ENCODE peak calls at places on chromosomes 5 and 9, in seven cellular contexts. Z, P, T, X, H, M and L are unnamed samples.

GRCh38 chr9:109483771-109484442 is 14.2 kb downstream of the PTPN3 start:
- DNase-seq in Z (no peak), X (no peak), T (no peak), M (no peak), P (no peak), H (no peak), L (no peak)

GRCh38 chr5:140239939-140240700 is 62.8 kb downstream of the PFDN1 start:
- DNase-seq in X (no peak), H (peak), P (peak), T (peak), Z (no peak), M (peak), L (peak)

GRCh38 chr9:28600226-28600625 is 1026.9 kb upstream of the C9orf72 start:
- DNase-seq in H (no peak), P (no peak), X (no peak), T (no peak), M (no peak), Z (no peak), L (no peak)

GRCh38 chr5:171863928-171864327 is 78.3 kb downstream of the SMIM23 start:
- DNase-seq in X (no peak), H (peak), M (no peak), T (no peak), Z (peak), P (peak), L (no peak)

GRCh38 chr9:92747459-92748232 is 17.0 kb downstream of the BICD2 start:
- DNase-seq in M (no peak), Z (no peak), P (no peak), X (no peak), T (no peak), H (peak), L (no peak)

GRCh38 chr5:53642006-53642405 is 81.6 kb downstream of the NDUFS4 start:
- DNase-seq in X (no peak), H (peak), M (no peak), Z (no peak), P (no peak), T (no peak), L (no peak)

GRCh38 chr5:54329731-54330709 is 19.6 kb upstream of the ARL15 start:
- DNase-seq in X (peak), H (peak), Z (peak), M (no peak), T (no peak), P (peak), L (no peak)

GRCh38 chr5:141040763-141041426 is 10.3 kb upstream of the PCDHB1 start:
- DNase-seq in T (peak), X (peak), M (peak), P (peak), Z (no peak), H (peak), L (peak)

GRCh38 chr9:83699615-83700014 is 8.1 kb downstream of the UBQLN1 start:
- DNase-seq in X (no peak), H (no peak), P (no peak), T (no peak), M (no peak), Z (no peak), L (no peak)

GRCh38 chr9:136220017-136220729 is 15.2 kb upstream of the LHX3 start:
- DNase-seq in X (no peak), T (peak), Z (no peak), P (no peak), M (no peak), H (peak), L (no peak)

GRCh38 chr9:114731701-114732100 is 49.7 kb upstream of the TEX48 start:
- DNase-seq in T (no peak), X (no peak), H (no peak), M (no peak), Z (no peak), P (no peak), L (no peak)

GRCh38 chr5:139492700-139493192 is 10.2 kb upstream of the STING1 start:
- DNase-seq in Z (no peak), T (no peak), M (no peak), P (no peak), X (no peak), H (peak), L (no peak)

GRCh38 chr9:109378316-109378715 is 57.5 kb upstream of the EPB41L4B start:
- DNase-seq in P (no peak), H (no peak), Z (no peak), T (no peak), M (no peak), X (no peak), L (no peak)

GRCh38 chr9:133803028-133803585 is 65.0 kb upstream of the SARDH start:
- DNase-seq in H (no peak), M (no peak), Z (no peak), P (no peak), T (no peak), X (no peak), L (no peak)

GRCh38 chr5:130871346-130872086 is 293.5 kb downstream of the HINT1 start:
- DNase-seq in P (peak), H (peak), T (peak), Z (no peak), X (no peak), M (peak), L (no peak)

GRCh38 chr5:77292026-77292757 is 81.7 kb downstream of the PDE8B start:
- DNase-seq in P (no peak), T (no peak), H (peak), X (no peak), M (no peak), Z (no peak), L (no peak)

GRCh38 chr9:79989079-79989478 is 417.3 kb downstream of the TLE4 start:
- DNase-seq in H (no peak), P (no peak), T (no peak), Z (no peak), X (no peak), M (no peak), L (peak)

GRCh38 chr5:127885176-127885575 is 182.0 kb downstream of the CCDC192 start:
- DNase-seq in Z (no peak), M (no peak), P (no peak), H (no peak), T (no peak), X (peak), L (no peak)

GRCh38 chr5:76801803-76802195 is 17.0 kb upstream of the F2RL1 start:
- DNase-seq in H (no peak), Z (no peak), T (no peak), X (no peak), P (no peak), M (no peak), L (no peak)

GRCh38 chr5:66186108-66186507 is 42.0 kb downstream of the SREK1 start:
- DNase-seq in H (no peak), T (no peak), Z (no peak), M (no peak), X (no peak), P (no peak), L (no peak)

GRCh38 chr9:120913673-120914266 is 12.8 kb downstream of the TRAF1 start:
- DNase-seq in M (no peak), P (no peak), Z (no peak), T (peak), H (no peak), X (no peak), L (no peak)

GRCh38 chr9:134643306-134643705 is 1.7 kb downstream of the COL5A1 start:
- DNase-seq in M (no peak), H (peak), T (no peak), X (no peak), Z (no peak), P (no peak), L (no peak)

GRCh38 chr9:122498883-122499288 is 11.7 kb upstream of the OR1J2 start:
- DNase-seq in Z (peak), H (peak), T (no peak), P (peak), M (no peak), X (peak), L (no peak)

GRCh38 chr5:106412606-106413005 is 1258.1 kb downstream of the EFNA5 start:
- DNase-seq in X (no peak), T (no peak), M (no peak), Z (no peak), H (no peak), P (no peak), L (no peak)

GRCh38 chr5:151617841-151618710 is 26.9 kb upstream of the FAT2 start:
- DNase-seq in H (no peak), T (no peak), P (no peak), X (no peak), M (no peak), Z (no peak), L (no peak)

GRCh38 chr9:93058357-93059096 is at the start of gene SUSD3:
- DNase-seq in Z (no peak), T (peak), H (peak), M (peak), X (peak), P (peak), L (no peak)

GRCh38 chr5:24353606-24354005 is 291.2 kb downstream of the CDH10 start:
- DNase-seq in T (no peak), Z (no peak), H (no peak), M (no peak), X (no peak), P (no peak), L (no peak)

GRCh38 chr5:74634611-74635286 is 5.8 kb downstream of the ENC1 start:
- DNase-seq in P (no peak), H (peak), X (no peak), T (no peak), M (no peak), Z (no peak), L (no peak)

GRCh38 chr5:172688735-172689572 is 47.9 kb downstream of the NEURL1B start:
- DNase-seq in X (no peak), M (peak), Z (no peak), P (no peak), T (no peak), H (no peak), L (no peak)

GRCh38 chr5:14143843-14144585 is 872 bp downstream of the TRIO start:
- DNase-seq in Z (no peak), T (peak), M (peak), X (no peak), P (no peak), H (no peak), L (no peak)

GRCh38 chr9:134554750-134555655 is 86.6 kb upstream of the COL5A1 start:
- DNase-seq in T (no peak), H (no peak), X (no peak), M (peak), Z (no peak), P (no peak), L (no peak)

GRCh38 chr9:127173063-127173462 is 50.6 kb upstream of the ANGPTL2 start:
- DNase-seq in Z (no peak), X (no peak), T (no peak), M (no peak), P (no peak), H (no peak), L (no peak)

GRCh38 chr9:124526174-124526573 is 19.0 kb upstream of the NR5A1 start:
- DNase-seq in T (no peak), X (no peak), H (no peak), M (no peak), P (no peak), Z (no peak), L (no peak)